ENCODE peak calls at places on chromosome 19, in ten cellular contexts. C is SK-N-SH, E is nephron progenitor cell, Y is hepatocyte, L is progenitor cell of endocrine pancreas, X is thoracic aorta, S is mucosa of descending colon, Z is ovary, U is pancreas, A is foreskin fibroblast. W is an unnamed sample.

GRCh38 chr19:49862411-49863253 is 4.7 kb downstream of the PNKP start:
- DNase-seq in C (peak), E (peak), Y (no peak), L (no peak), X (no peak), S (no peak), Z (peak), U (peak), A (peak), W (no peak)

GRCh38 chr19:51380379-51380778 is 7.4 kb downstream of the LIM2 start:
- DNase-seq in C (no peak), E (no peak), Y (no peak), L (no peak), X (no peak), S (no peak), Z (no peak), U (no peak), A (no peak), W (no peak)

GRCh38 chr19:58572818-58573657 is at the start of gene MZF1:
- DNase-seq in C (peak), E (peak), Y (peak), L (peak), X (peak), S (peak), Z (peak), U (peak), A (peak), W (peak)

GRCh38 chr19:7506385-7507328 is 9.2 kb upstream of the ZNF358 start:
- DNase-seq in C (peak), E (peak), Y (peak), L (no peak), X (peak), S (peak), Z (peak), U (peak), A (peak), W (no peak)

GRCh38 chr19:44367024-44367423 is 10.5 kb upstream of the ZNF112 start:
- DNase-seq in C (no peak), E (no peak), Y (no peak), L (no peak), X (no peak), S (no peak), Z (no peak), U (no peak), A (peak), W (no peak)

GRCh38 chr19:12952488-12953455 is 4.3 kb downstream of the GADD45GIP1 start:
- DNase-seq in C (peak), E (no peak), Y (no peak), L (no peak), X (peak), S (no peak), Z (no peak), U (no peak), A (peak), W (no peak)

GRCh38 chr19:3142292-3142670 is 6.4 kb downstream of the GNA15 start:
- DNase-seq in C (no peak), E (no peak), Y (no peak), L (no peak), X (no peak), S (no peak), Z (no peak), U (no peak), A (peak), W (no peak)

GRCh38 chr19:18204394-18205179 is 745 bp upstream of the RAB3A start:
- DNase-seq in C (peak), E (peak), Y (peak), L (peak), X (no peak), S (peak), Z (peak), U (no peak), A (no peak), W (no peak)

GRCh38 chr19:2290441-2291184 is 8.6 kb upstream of the PEAK3 start:
- DNase-seq in C (no peak), E (no peak), Y (no peak), L (no peak), X (no peak), S (no peak), Z (no peak), U (no peak), A (peak), W (no peak)

GRCh38 chr19:46815833-46816627 is 27.6 kb upstream of the SLC1A5 start:
- DNase-seq in C (no peak), E (no peak), Y (no peak), L (no peak), X (no peak), S (no peak), Z (no peak), U (no peak), A (no peak), W (no peak)

GRCh38 chr19:17739121-17739875 is 12.0 kb upstream of the FCHO1 start:
- DNase-seq in C (peak), E (peak), Y (no peak), L (no peak), X (no peak), S (no peak), Z (no peak), U (no peak), A (peak), W (no peak)

GRCh38 chr19:3716147-3716668 is 8.0 kb downstream of the TJP3 start:
- DNase-seq in C (no peak), E (no peak), Y (no peak), L (no peak), X (no peak), S (no peak), Z (no peak), U (no peak), A (no peak), W (no peak)

GRCh38 chr19:861756-862528 is 2.5 kb downstream of the CFD start:
- DNase-seq in C (peak), E (peak), Y (peak), L (no peak), X (no peak), S (peak), Z (no peak), U (peak), A (peak), W (no peak)

GRCh38 chr19:51339313-51339686 is 2.6 kb downstream of the VSIG10L start:
- DNase-seq in C (no peak), E (no peak), Y (peak), L (no peak), X (no peak), S (no peak), Z (no peak), U (no peak), A (no peak), W (no peak)

GRCh38 chr19:18417250-18418033 is 1.8 kb upstream of the SSBP4 start:
- DNase-seq in C (peak), E (peak), Y (peak), L (peak), X (no peak), S (peak), Z (peak), U (peak), A (peak), W (peak)

GRCh38 chr19:53432088-53432661 is 391 bp downstream of the ZNF761 start:
- DNase-seq in C (peak), E (peak), Y (peak), L (peak), X (no peak), S (peak), Z (peak), U (peak), A (peak), W (no peak)

GRCh38 chr19:2239771-2240770 is 3.4 kb downstream of the SF3A2 start:
- DNase-seq in C (no peak), E (peak), Y (no peak), L (no peak), X (no peak), S (no peak), Z (no peak), U (peak), A (peak), W (no peak)

GRCh38 chr19:40744554-40745401 is 5.5 kb downstream of the ACTMAP start:
- DNase-seq in C (peak), E (no peak), Y (peak), L (no peak), X (no peak), S (no peak), Z (no peak), U (no peak), A (no peak), W (no peak)
- TF ChIP-seq CTCF in C (no peak), E (no peak), Y (peak), L (peak), X (no peak), S (no peak), Z (no peak), U (no peak), A (no peak), W (peak)

DNA sequence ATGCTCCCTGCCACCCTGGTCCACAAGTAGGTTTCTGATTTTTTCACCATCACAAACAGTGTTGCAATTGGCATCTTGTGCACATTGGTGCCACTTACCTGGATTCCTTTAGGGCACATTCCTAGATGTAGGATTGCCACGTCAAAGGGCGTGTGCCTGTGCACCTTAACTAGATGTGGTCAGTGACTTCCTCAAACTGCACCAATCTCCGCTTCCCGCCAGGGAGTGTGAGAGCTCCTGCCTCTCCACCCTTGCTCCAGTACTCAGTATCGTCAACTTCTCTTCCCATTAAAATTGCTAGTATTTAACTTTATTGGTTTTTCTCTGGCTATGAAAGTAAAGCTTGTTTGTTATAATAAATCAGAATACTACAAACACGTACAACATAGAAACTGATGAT is 23.2 kb downstream of the CCNE1 start:
- DNase-seq in C (no peak), E (no peak), Y (no peak), L (no peak), X (no peak), S (peak), Z (no peak), U (no peak), A (no peak), W (no peak)
- TF ChIP-seq CTCF in C (no peak), E (no peak), Y (no peak), L (no peak), X (no peak), S (no peak), Z (no peak), U (no peak), A (no peak), W (no peak)

GRCh38 chr19:41695745-41696144 is 7.7 kb upstream of the CEACAM7 start:
- DNase-seq in C (no peak), E (no peak), Y (no peak), L (no peak), X (no peak), S (no peak), Z (no peak), U (no peak), A (no peak), W (peak)
- TF ChIP-seq CTCF in C (no peak), E (no peak), Y (no peak), L (no peak), X (no peak), S (no peak), Z (no peak), U (no peak), A (no peak), W (no peak)

GRCh38 chr19:38932425-38933179 is 1.9 kb downstream of the MRPS12 start:
- DNase-seq in C (no peak), E (no peak), Y (no peak), L (no peak), X (no peak), S (peak), Z (no peak), U (peak), A (peak), W (no peak)
- TF ChIP-seq CTCF in C (peak), E (peak), Y (peak), L (peak), X (no peak), S (no peak), Z (no peak), U (no peak), A (peak), W (peak)

GRCh38 chr19:56163097-56163496 is 12.7 kb upstream of the GALP start:
- DNase-seq in C (no peak), E (no peak), Y (no peak), L (no peak), X (no peak), S (no peak), Z (no peak), U (no peak), A (no peak), W (no peak)
- TF ChIP-seq CTCF in C (no peak), E (no peak), Y (no peak), L (no peak), X (no peak), S (no peak), Z (no peak), U (no peak), A (no peak), W (no peak)

W was measured in type B pancreatic cell.